ENCODE peak calls at places on chromosomes 11 and 22, in four cellular contexts. B is NCI-H2029 treated with DMSO at 0.1 percent for 48 hours; Z is Karpas-422; R is stimulated activated naive CD8-positive, alpha-beta T cell treated with anti-CD3 and anti-CD28 coated beads, Interleukin-15, amount 100 ng/mL, for 72 hours. E is an unnamed sample.

GRCh38 chr11:126564588-126564987 is 209.1 kb downstream of the ST3GAL4 start:
- DNase-seq in R (no peak), B (no peak), Z (no peak), E (no peak)

GRCh38 chr22:50044485-50045143 is 13.5 kb downstream of the TTLL8 start:
- DNase-seq in Z (no peak), R (peak; percentile 49), B (no peak), E (no peak)

GRCh38 chr22:49638788-49639187 is 188.9 kb downstream of the BRD1 start:
- DNase-seq in Z (no peak), B (peak; percentile 1), R (no peak), E (no peak)

GRCh38 chr11:20551096-20551495 is 48.3 kb upstream of the SLC6A5 start:
- DNase-seq in R (no peak), Z (no peak), B (no peak), E (no peak)

GRCh38 chr22:28798810-28799124 is 1.6 kb downstream of the XBP1 start:
- DNase-seq in R (peak; percentile 42), Z (no peak), B (no peak), E (no peak)

GRCh38 chr11:61037694-61038093 is 64.6 kb upstream of the CD5 start:
- DNase-seq in B (no peak), R (no peak), Z (no peak), E (no peak)

GRCh38 chr11:69576069-69576782 is 64.7 kb upstream of the CCND1 start:
- DNase-seq in B (no peak), R (no peak), Z (no peak), E (no peak)

GRCh38 chr11:47879259-47880184 is 31.4 kb upstream of the NUP160 start:
- DNase-seq in B (no peak), R (no peak), Z (peak; percentile 69), E (no peak)

GRCh38 chr11:68956547-68957254 is 24.1 kb downstream of the MRGPRD start:
- DNase-seq in B (no peak), Z (no peak), R (no peak), E (no peak)

GRCh38 chr11:130131957-130132850 is 27.4 kb upstream of the ST14 start:
- DNase-seq in B (peak; percentile 75), Z (peak; percentile 83), R (peak; percentile 59), E (peak; percentile 37)

GRCh38 chr11:61897387-61898246 is 6.3 kb upstream of the FADS3 start:
- DNase-seq in R (peak; percentile 85), B (peak; percentile 5), Z (peak; percentile 92), E (no peak)

E was measured in HFF-Myc.